ENCODE peak calls at places on chromosomes 2 and 18, in six cellular contexts. G is GM12865; M is DMS153; O is EH; A is NCI-H774; P is CD4-positive, alpha-beta memory T cell. U is an unnamed sample.
A peak's percentile ranks its signal among the peaks of the same experiment; 100 is the strongest.

GRCh38 chr2:30300456-30301221 is 69.3 kb downstream of the LBH start:
- DNase-seq in P (no peak), M (no peak), O (peak; percentile 93), G (no peak), A (no peak), U (no peak)

GRCh38 chr2:56132138-56132537 is 51.7 kb upstream of the CCDC85A start:
- DNase-seq in P (no peak), G (peak; percentile 31), O (peak; percentile 61), M (peak; percentile 3), A (peak; percentile 40), U (peak; percentile 43)

GRCh38 chr2:149860276-149860921 is 272.8 kb upstream of the MMADHC start:
- DNase-seq in O (peak; percentile 95), M (no peak), A (no peak), P (no peak), G (no peak), U (no peak)

GRCh38 chr2:201057715-201058248 is 13.7 kb downstream of the HYCC2 start:
- DNase-seq in O (no peak), A (no peak), M (no peak), G (no peak), P (no peak), U (no peak)

GRCh38 chr2:219398721-219399333 is 11.1 kb upstream of the DNPEP start:
- DNase-seq in A (peak; percentile 81), P (no peak), O (no peak), G (no peak), M (peak; percentile 95), U (peak; percentile 75)

GRCh38 chr2:158760887-158761286 is 34.2 kb upstream of the DAPL1 start:
- DNase-seq in M (no peak), G (no peak), O (no peak), P (no peak), A (no peak), U (peak; percentile 96)

GRCh38 chr18:54822872-54823845 is 5.1 kb upstream of the RAB27B start:
- DNase-seq in O (peak; percentile 90), A (no peak), G (no peak), P (no peak), M (no peak), U (no peak)

GRCh38 chr18:61817086-61817485 is 75.7 kb downstream of the RNF152 start:
- DNase-seq in A (no peak), P (no peak), G (no peak), O (peak; percentile 55), M (no peak), U (no peak)

GRCh38 chr2:41853427-41854191 is 194.2 kb upstream of the PKDCC start:
- DNase-seq in P (no peak), A (peak; percentile 27), O (peak; percentile 61), M (peak; percentile 10), G (peak; percentile 26), U (peak; percentile 50)

GRCh38 chr2:239574434-239575156 is 173.8 kb upstream of the HDAC4 start:
- DNase-seq in M (no peak), O (no peak), A (no peak), G (no peak), P (no peak), U (no peak)

GRCh38 chr2:75481041-75481836 is 79.5 kb downstream of the EVA1A start:
- DNase-seq in G (peak; percentile 14), O (peak; percentile 43), M (peak; percentile 96), P (no peak), A (peak; percentile 77), U (peak; percentile 24)

GRCh38 chr2:109609352-109610024 is 4.3 kb downstream of the SEPTIN10 start:
- DNase-seq in G (peak; percentile 57), A (no peak), O (peak; percentile 84), M (no peak), P (no peak), U (no peak)

GRCh38 chr2:52117299-52117698 is 1085.4 kb upstream of the NRXN1 start:
- DNase-seq in O (no peak), P (no peak), M (no peak), A (no peak), G (no peak), U (no peak)

GRCh38 chr2:75310915-75311314 is 111.6 kb upstream of the TACR1 start:
- DNase-seq in G (no peak), M (no peak), P (no peak), O (peak; percentile 64), A (no peak), U (no peak)

GRCh38 chr2:21617885-21618434 is 494.2 kb downstream of the TDRD15 start:
- DNase-seq in M (no peak), A (no peak), O (no peak), G (no peak), P (no peak), U (no peak)

GRCh38 chr2:45649457-45649854 is 2.0 kb upstream of the PRKCE start:
- DNase-seq in P (no peak), O (peak; percentile 27), A (no peak), M (no peak), G (no peak), U (peak; percentile 64)

GRCh38 chr2:195648780-195649179 is 8.2 kb upstream of the SLC39A10 start:
- DNase-seq in O (no peak), P (no peak), M (no peak), G (peak; percentile 50), A (no peak), U (no peak)

GRCh38 chr2:105242286-105242993 is 897 bp downstream of the GPR45 start:
- DNase-seq in G (no peak), P (no peak), O (no peak), M (no peak), A (no peak), U (no peak)

GRCh38 chr18:66749030-66749429 is 145.1 kb upstream of the CDH19 start:
- DNase-seq in O (no peak), M (no peak), G (no peak), P (no peak), A (no peak), U (peak; percentile 64)